ENCODE peak calls at places on chromosomes 5 and 9, in eight cellular contexts. One of them, this sample, is unnamed.

GRCh38 chr5:149414405-149415244 is 35.5 kb upstream of the IL17B start:
- ATAC-seq in HCT116: no peak
- ATAC-seq in heart left ventricle: peak
- ATAC-seq in A549: peak
- ATAC-seq in IMR-90: peak
- ATAC-seq in K562: no peak
- ATAC-seq in HepG2: no peak
- ATAC-seq in gastrocnemius medialis: peak
- ATAC-seq in this sample: peak

GRCh38 chr5:150503386-150503785 is 4.5 kb upstream of the NDST1 start:
- ATAC-seq in HCT116: no peak
- ATAC-seq in heart left ventricle: no peak
- ATAC-seq in A549: no peak
- ATAC-seq in IMR-90: no peak
- ATAC-seq in K562: no peak
- ATAC-seq in HepG2: no peak
- ATAC-seq in gastrocnemius medialis: no peak
- ATAC-seq in this sample: no peak

GRCh38 chr9:91966503-91966902 is 16.5 kb upstream of the ROR2 start:
- ATAC-seq in HCT116: no peak
- ATAC-seq in heart left ventricle: no peak
- ATAC-seq in A549: no peak
- ATAC-seq in IMR-90: peak
- ATAC-seq in K562: no peak
- ATAC-seq in HepG2: no peak
- ATAC-seq in gastrocnemius medialis: no peak
- ATAC-seq in this sample: no peak

GRCh38 chr5:122434120-122434519 is 122.1 kb downstream of the SNCAIP start:
- ATAC-seq in HCT116: no peak
- ATAC-seq in heart left ventricle: no peak
- ATAC-seq in A549: no peak
- ATAC-seq in IMR-90: no peak
- ATAC-seq in K562: no peak
- ATAC-seq in HepG2: no peak
- ATAC-seq in gastrocnemius medialis: no peak
- ATAC-seq in this sample: no peak

GRCh38 chr5:170731052-170731451 is 52.5 kb upstream of the GABRP start:
- ATAC-seq in HCT116: no peak
- ATAC-seq in heart left ventricle: no peak
- ATAC-seq in A549: no peak
- ATAC-seq in IMR-90: no peak
- ATAC-seq in K562: no peak
- ATAC-seq in HepG2: no peak
- ATAC-seq in gastrocnemius medialis: no peak
- ATAC-seq in this sample: no peak

GRCh38 chr9:131630206-131630831 is 85.0 kb downstream of the PRRT1B start:
- ATAC-seq in HCT116: no peak
- ATAC-seq in heart left ventricle: peak
- ATAC-seq in A549: no peak
- ATAC-seq in IMR-90: no peak
- ATAC-seq in K562: no peak
- ATAC-seq in HepG2: no peak
- ATAC-seq in gastrocnemius medialis: peak
- ATAC-seq in this sample: no peak

GRCh38 chr9:97388721-97389238 is 23.1 kb upstream of the TDRD7 start:
- ATAC-seq in HCT116: no peak
- ATAC-seq in heart left ventricle: no peak
- ATAC-seq in A549: no peak
- ATAC-seq in IMR-90: no peak
- ATAC-seq in K562: no peak
- ATAC-seq in HepG2: no peak
- ATAC-seq in gastrocnemius medialis: no peak
- ATAC-seq in this sample: no peak

GRCh38 chr9:125696106-125696647 is 10.8 kb downstream of the MAPKAP1 start:
- ATAC-seq in HCT116: no peak
- ATAC-seq in heart left ventricle: no peak
- ATAC-seq in A549: no peak
- ATAC-seq in IMR-90: no peak
- ATAC-seq in K562: no peak
- ATAC-seq in HepG2: no peak
- ATAC-seq in gastrocnemius medialis: no peak
- ATAC-seq in this sample: no peak

GRCh38 chr9:129437626-129438323 is 183.1 kb downstream of the C9orf50 start:
- ATAC-seq in HCT116: peak
- ATAC-seq in heart left ventricle: peak
- ATAC-seq in A549: no peak
- ATAC-seq in IMR-90: no peak
- ATAC-seq in K562: peak
- ATAC-seq in HepG2: no peak
- ATAC-seq in gastrocnemius medialis: no peak
- ATAC-seq in this sample: peak

GRCh38 chr5:98933446-98934072 is 4.8 kb upstream of the CHD1 start:
- ATAC-seq in HCT116: no peak
- ATAC-seq in heart left ventricle: no peak
- ATAC-seq in A549: no peak
- ATAC-seq in IMR-90: no peak
- ATAC-seq in K562: no peak
- ATAC-seq in HepG2: no peak
- ATAC-seq in gastrocnemius medialis: no peak
- ATAC-seq in this sample: no peak

GRCh38 chr9:109639666-109640231 is 140.2 kb upstream of the PALM2AKAP2 start:
- ATAC-seq in HCT116: no peak
- ATAC-seq in heart left ventricle: no peak
- ATAC-seq in A549: no peak
- ATAC-seq in IMR-90: no peak
- ATAC-seq in K562: no peak
- ATAC-seq in HepG2: no peak
- ATAC-seq in gastrocnemius medialis: no peak
- ATAC-seq in this sample: no peak

GRCh38 chr9:107488400-107489143 is 997 bp downstream of the KLF4 start:
- ATAC-seq in HCT116: peak
- ATAC-seq in heart left ventricle: peak
- ATAC-seq in A549: peak
- ATAC-seq in IMR-90: peak
- ATAC-seq in K562: no peak
- ATAC-seq in HepG2: peak
- ATAC-seq in gastrocnemius medialis: peak
- ATAC-seq in this sample: peak
- TF ChIP-seq POLR2A in HCT116: no peak
- TF ChIP-seq POLR2A in heart left ventricle: no peak
- TF ChIP-seq POLR2A in A549: no peak
- TF ChIP-seq POLR2A in IMR-90: peak
- TF ChIP-seq POLR2A in K562: no peak
- TF ChIP-seq POLR2A in HepG2: no peak
- TF ChIP-seq POLR2A in gastrocnemius medialis: peak
- TF ChIP-seq POLR2A in this sample: peak

DNA sequence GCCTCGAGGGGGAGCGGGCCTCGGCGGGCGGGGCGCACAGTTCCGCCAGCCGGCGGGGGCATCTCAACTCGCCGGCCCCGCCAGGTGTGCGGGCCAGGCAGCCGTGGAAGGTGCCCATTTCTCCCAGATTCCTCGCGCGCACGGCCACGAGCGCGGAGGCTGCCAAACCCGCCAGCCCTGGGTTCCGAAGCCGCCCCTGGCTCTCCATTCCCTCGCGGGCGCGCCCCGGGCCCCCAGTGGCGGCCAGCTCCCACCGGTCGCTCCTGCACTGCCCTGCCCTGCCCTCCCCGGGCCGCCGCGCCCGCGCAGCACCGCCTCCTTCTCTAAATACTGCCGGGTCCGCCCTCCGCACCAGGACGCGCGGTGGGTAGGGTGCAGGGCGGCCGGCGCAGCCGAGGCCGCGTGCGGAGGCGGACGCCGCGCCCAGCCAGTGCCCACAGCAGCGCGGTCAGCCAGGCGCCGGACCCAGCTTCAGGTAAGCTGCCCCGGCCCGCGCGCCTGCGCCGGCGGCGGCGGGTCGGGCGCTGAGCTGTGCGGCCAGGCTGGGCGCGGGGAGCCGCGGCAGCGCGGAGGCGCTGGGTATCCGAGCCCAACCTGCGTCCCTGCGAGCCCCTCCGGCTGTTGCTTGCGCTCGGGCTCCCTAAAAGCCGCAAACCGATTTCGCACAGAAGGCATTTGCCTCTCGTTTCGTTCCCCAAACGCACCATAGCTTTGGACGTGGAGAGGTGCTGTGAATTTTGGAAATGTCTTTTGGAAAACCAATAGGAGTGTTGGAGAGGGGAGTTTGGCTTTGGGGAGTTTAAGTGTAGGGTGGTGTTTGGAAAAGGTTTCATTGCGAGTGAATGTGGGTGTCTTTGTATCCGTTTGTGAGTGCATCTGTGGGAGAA is at the start of gene TMEM171:
- ATAC-seq in HCT116: peak
- ATAC-seq in heart left ventricle: peak
- ATAC-seq in A549: peak
- ATAC-seq in IMR-90: peak
- ATAC-seq in K562: no peak
- ATAC-seq in HepG2: peak
- ATAC-seq in gastrocnemius medialis: peak
- ATAC-seq in this sample: peak
- TF ChIP-seq POLR2A in HCT116: peak
- TF ChIP-seq POLR2A in heart left ventricle: no peak
- TF ChIP-seq POLR2A in A549: peak
- TF ChIP-seq POLR2A in IMR-90: no peak
- TF ChIP-seq POLR2A in K562: no peak
- TF ChIP-seq POLR2A in HepG2: no peak
- TF ChIP-seq POLR2A in gastrocnemius medialis: peak
- TF ChIP-seq POLR2A in this sample: no peak

DNA sequence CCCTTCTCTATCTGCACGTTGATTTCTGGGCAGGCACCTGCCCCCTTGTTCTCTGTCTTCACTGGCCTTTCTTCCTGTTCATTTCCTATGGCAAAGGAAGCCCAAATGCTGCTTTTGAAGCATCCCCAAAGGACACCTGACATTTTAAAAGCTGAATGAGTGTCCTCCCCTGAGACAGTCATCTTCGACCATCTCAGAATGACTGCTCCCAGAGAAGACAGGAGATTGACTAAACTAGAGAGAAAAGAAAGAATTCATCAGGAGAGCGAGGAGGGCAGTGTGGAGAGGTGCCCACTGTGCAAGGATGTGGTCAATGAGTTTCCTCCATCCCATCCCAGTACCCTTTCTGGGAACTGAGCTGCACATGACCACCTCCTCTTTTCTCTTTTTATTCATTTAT is 51.9 kb downstream of the SEMA6A start:
- ATAC-seq in HCT116: no peak
- ATAC-seq in heart left ventricle: no peak
- ATAC-seq in A549: no peak
- ATAC-seq in IMR-90: no peak
- ATAC-seq in K562: no peak
- ATAC-seq in HepG2: no peak
- ATAC-seq in gastrocnemius medialis: no peak
- ATAC-seq in this sample: no peak
- TF ChIP-seq POLR2A in HCT116: no peak
- TF ChIP-seq POLR2A in heart left ventricle: no peak
- TF ChIP-seq POLR2A in A549: no peak
- TF ChIP-seq POLR2A in IMR-90: no peak
- TF ChIP-seq POLR2A in K562: no peak
- TF ChIP-seq POLR2A in HepG2: no peak
- TF ChIP-seq POLR2A in gastrocnemius medialis: no peak
- TF ChIP-seq POLR2A in this sample: no peak

GRCh38 chr5:134003957-134004625 is 684 bp downstream of the VDAC1 start:
- ATAC-seq in HCT116: peak
- ATAC-seq in heart left ventricle: peak
- ATAC-seq in A549: peak
- ATAC-seq in IMR-90: peak
- ATAC-seq in K562: peak
- ATAC-seq in HepG2: peak
- ATAC-seq in gastrocnemius medialis: peak
- ATAC-seq in this sample: peak
- TF ChIP-seq POLR2A in HCT116: no peak
- TF ChIP-seq POLR2A in heart left ventricle: no peak
- TF ChIP-seq POLR2A in A549: no peak
- TF ChIP-seq POLR2A in IMR-90: peak
- TF ChIP-seq POLR2A in K562: peak
- TF ChIP-seq POLR2A in HepG2: no peak
- TF ChIP-seq POLR2A in gastrocnemius medialis: peak
- TF ChIP-seq POLR2A in this sample: no peak

DNA sequence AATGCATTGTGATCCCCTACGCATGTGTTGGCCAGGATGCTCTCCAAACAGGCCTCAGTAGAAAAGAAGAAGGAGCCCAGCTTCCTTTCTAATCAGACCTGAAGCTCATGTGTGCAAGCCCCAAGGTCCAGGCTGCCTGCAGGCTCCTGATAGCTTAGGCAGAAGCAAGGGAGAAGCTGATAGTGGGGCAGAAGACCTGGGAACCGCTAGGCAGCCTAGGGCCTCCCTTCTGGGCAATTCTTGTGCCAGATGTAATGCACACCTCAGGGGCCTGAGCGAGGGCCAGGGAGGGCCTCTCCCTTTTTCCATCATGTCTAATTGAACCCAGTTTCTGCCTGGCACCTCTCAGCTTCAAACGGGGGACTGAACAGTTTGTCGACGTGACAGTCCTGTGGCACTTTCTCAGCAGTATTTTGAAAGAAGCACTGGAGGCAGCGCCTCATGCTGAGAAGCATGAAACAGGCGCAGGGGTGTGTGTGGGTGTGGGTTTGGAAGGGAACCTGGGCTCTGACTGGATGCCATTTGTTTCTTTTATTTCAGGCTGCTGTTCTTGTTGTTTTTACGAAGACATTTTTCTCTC is 212.8 kb downstream of the PIK3R1 start:
- ATAC-seq in HCT116: no peak
- ATAC-seq in heart left ventricle: no peak
- ATAC-seq in A549: no peak
- ATAC-seq in IMR-90: no peak
- ATAC-seq in K562: peak
- ATAC-seq in HepG2: no peak
- ATAC-seq in gastrocnemius medialis: no peak
- ATAC-seq in this sample: no peak
- TF ChIP-seq POLR2A in HCT116: no peak
- TF ChIP-seq POLR2A in heart left ventricle: no peak
- TF ChIP-seq POLR2A in A549: no peak
- TF ChIP-seq POLR2A in IMR-90: no peak
- TF ChIP-seq POLR2A in K562: no peak
- TF ChIP-seq POLR2A in HepG2: no peak
- TF ChIP-seq POLR2A in gastrocnemius medialis: no peak
- TF ChIP-seq POLR2A in this sample: no peak

GRCh38 chr9:4666042-4666699 is at the start of gene SPATA6L:
- ATAC-seq in HCT116: peak
- ATAC-seq in heart left ventricle: peak
- ATAC-seq in A549: peak
- ATAC-seq in IMR-90: peak
- ATAC-seq in K562: no peak
- ATAC-seq in HepG2: peak
- ATAC-seq in gastrocnemius medialis: no peak
- ATAC-seq in this sample: peak
- TF ChIP-seq POLR2A in HCT116: no peak
- TF ChIP-seq POLR2A in heart left ventricle: no peak
- TF ChIP-seq POLR2A in A549: peak
- TF ChIP-seq POLR2A in IMR-90: no peak
- TF ChIP-seq POLR2A in K562: no peak
- TF ChIP-seq POLR2A in HepG2: peak
- TF ChIP-seq POLR2A in gastrocnemius medialis: no peak
- TF ChIP-seq POLR2A in this sample: peak

DNA sequence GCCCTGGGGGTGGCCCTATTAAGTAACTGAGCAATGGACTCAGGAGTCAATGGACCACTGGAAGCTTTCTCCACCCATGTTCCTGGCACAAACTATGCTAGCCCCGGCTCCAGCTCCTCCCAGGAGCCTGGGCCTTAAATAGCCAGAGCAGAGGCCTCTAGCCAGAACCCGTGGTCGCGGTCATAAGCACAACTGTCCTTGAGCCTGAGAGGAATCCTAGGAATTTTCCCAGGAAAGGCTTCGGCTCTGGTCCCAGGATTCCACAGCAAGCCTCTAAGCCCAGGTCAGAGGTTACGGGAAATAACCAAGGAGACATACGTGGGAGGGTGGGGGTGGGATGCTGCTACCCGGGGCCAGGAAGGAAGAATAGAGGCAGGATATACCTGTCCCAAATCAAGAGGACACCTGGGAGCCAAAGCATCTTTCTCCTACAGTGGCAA is 5.5 kb downstream of the SEPTIN8 start:
- ATAC-seq in HCT116: no peak
- ATAC-seq in heart left ventricle: peak
- ATAC-seq in A549: no peak
- ATAC-seq in IMR-90: no peak
- ATAC-seq in K562: no peak
- ATAC-seq in HepG2: peak
- ATAC-seq in gastrocnemius medialis: no peak
- ATAC-seq in this sample: peak
- TF ChIP-seq POLR2A in HCT116: no peak
- TF ChIP-seq POLR2A in heart left ventricle: no peak
- TF ChIP-seq POLR2A in A549: no peak
- TF ChIP-seq POLR2A in IMR-90: no peak
- TF ChIP-seq POLR2A in K562: no peak
- TF ChIP-seq POLR2A in HepG2: no peak
- TF ChIP-seq POLR2A in gastrocnemius medialis: no peak
- TF ChIP-seq POLR2A in this sample: no peak